ENCODE peak calls at places on chromosomes 1 and 21, in six cellular contexts. Z is ovary; J is breast epithelium; F is OCI-LY7; Y is A549; U is CD4-positive, alpha-beta T cell. X is an unnamed sample.

GRCh38 chr21:31490471-31490870 is 146.4 kb upstream of the TIAM1 start:
- DNase-seq in U (no peak), F (peak; percentile 5), Y (peak; percentile 6), J (no peak), Z (no peak), X (no peak)

GRCh38 chr1:40855513-40855912 is 6.7 kb downstream of the CITED4 start:
- DNase-seq in J (no peak), F (no peak), Y (no peak), Z (no peak), U (no peak), X (no peak)

GRCh38 chr1:36351222-36351977 is 28.0 kb upstream of the EVA1B start:
- DNase-seq in U (no peak), F (no peak), J (no peak), Y (peak; percentile 68), Z (no peak), X (no peak)

GRCh38 chr1:189269011-189269410 is 1208.7 kb downstream of the BRINP3 start:
- DNase-seq in Z (no peak), J (no peak), Y (peak; percentile 50), F (peak; percentile 37), U (no peak), X (no peak)

GRCh38 chr21:39373634-39374033 is 24.7 kb upstream of the HMGN1 start:
- DNase-seq in J (no peak), U (no peak), Y (peak; percentile 56), F (peak; percentile 79), Z (no peak), X (no peak)

GRCh38 chr21:34928637-34929036 is 120.5 kb downstream of the RUNX1 start:
- DNase-seq in F (no peak), U (no peak), Y (no peak), J (no peak), Z (no peak), X (no peak)

GRCh38 chr21:16279658-16280581 is 550.1 kb downstream of the USP25 start:
- DNase-seq in U (no peak), J (no peak), F (no peak), Z (peak; percentile 56), Y (peak; percentile 25), X (peak; percentile 46)

GRCh38 chr1:182381962-182382819 is 9.4 kb downstream of the GLUL start:
- DNase-seq in F (no peak), J (no peak), Y (no peak), Z (no peak), U (no peak), X (no peak)

GRCh38 chr1:5909576-5910275 is 82.5 kb downstream of the NPHP4 start:
- DNase-seq in F (no peak), Z (no peak), J (no peak), Y (no peak), U (no peak), X (no peak)

GRCh38 chr1:160030657-160031367 is 978 bp downstream of the PIGM start:
- DNase-seq in Y (no peak), Z (no peak), U (no peak), F (peak; percentile 25), J (no peak), X (no peak)

GRCh38 chr1:4626560-4627319 is 27.7 kb upstream of the AJAP1 start:
- DNase-seq in Y (no peak), U (no peak), Z (no peak), F (no peak), J (no peak), X (no peak)

GRCh38 chr1:28592314-28593071 is 428 bp downstream of the RAB42 start:
- DNase-seq in U (no peak), Z (no peak), J (no peak), Y (no peak), F (no peak), X (peak; percentile 18)

GRCh38 chr1:13992489-13993285 is 292.7 kb downstream of the PRDM2 start:
- DNase-seq in J (no peak), Y (no peak), F (no peak), Z (no peak), U (no peak), X (no peak)

GRCh38 chr1:115980998-115981993 is 5.0 kb downstream of the SLC22A15 start:
- DNase-seq in U (no peak), J (no peak), F (peak; percentile 55), Z (no peak), Y (peak; percentile 25), X (peak; percentile 32)

GRCh38 chr1:175373786-175374623 is 181.4 kb upstream of the KIAA0040 start:
- DNase-seq in J (no peak), Z (peak; percentile 15), Y (peak; percentile 12), U (no peak), F (peak; percentile 57), X (peak; percentile 4)

GRCh38 chr1:11354893-11355593 is 82.0 kb downstream of the UBIAD1 start:
- DNase-seq in Y (no peak), J (no peak), Z (no peak), U (no peak), F (no peak), X (no peak)

GRCh38 chr1:184656221-184656620 is 98.4 kb downstream of the EDEM3 start:
- DNase-seq in Z (no peak), Y (no peak), U (no peak), F (no peak), J (no peak), X (no peak)

GRCh38 chr1:10387611-10388386 is 11.1 kb upstream of the PGD start:
- DNase-seq in Y (peak; percentile 97), Z (peak; percentile 33), U (no peak), F (peak; percentile 78), J (no peak), X (no peak)

GRCh38 chr1:34984435-34985062 is 598 bp downstream of the TMEM35B start:
- DNase-seq in U (no peak), Z (peak; percentile 66), J (no peak), Y (no peak), F (peak; percentile 42), X (peak; percentile 13)

GRCh38 chr1:227299688-227300087 is 18.6 kb downstream of the CDC42BPA start:
- DNase-seq in F (no peak), J (no peak), U (no peak), Y (peak; percentile 66), Z (no peak), X (no peak)

GRCh38 chr1:227299238-227299637 is 19.1 kb downstream of the CDC42BPA start:
- DNase-seq in F (no peak), U (no peak), J (no peak), Z (no peak), Y (no peak), X (no peak)

GRCh38 chr1:227300682-227301081 is 17.6 kb downstream of the CDC42BPA start:
- DNase-seq in Y (no peak), U (no peak), J (no peak), Z (no peak), F (no peak), X (no peak)

GRCh38 chr1:227297073-227297793 is 21.1 kb downstream of the CDC42BPA start:
- DNase-seq in Z (no peak), F (no peak), J (no peak), Y (no peak), U (no peak), X (no peak)

DNA sequence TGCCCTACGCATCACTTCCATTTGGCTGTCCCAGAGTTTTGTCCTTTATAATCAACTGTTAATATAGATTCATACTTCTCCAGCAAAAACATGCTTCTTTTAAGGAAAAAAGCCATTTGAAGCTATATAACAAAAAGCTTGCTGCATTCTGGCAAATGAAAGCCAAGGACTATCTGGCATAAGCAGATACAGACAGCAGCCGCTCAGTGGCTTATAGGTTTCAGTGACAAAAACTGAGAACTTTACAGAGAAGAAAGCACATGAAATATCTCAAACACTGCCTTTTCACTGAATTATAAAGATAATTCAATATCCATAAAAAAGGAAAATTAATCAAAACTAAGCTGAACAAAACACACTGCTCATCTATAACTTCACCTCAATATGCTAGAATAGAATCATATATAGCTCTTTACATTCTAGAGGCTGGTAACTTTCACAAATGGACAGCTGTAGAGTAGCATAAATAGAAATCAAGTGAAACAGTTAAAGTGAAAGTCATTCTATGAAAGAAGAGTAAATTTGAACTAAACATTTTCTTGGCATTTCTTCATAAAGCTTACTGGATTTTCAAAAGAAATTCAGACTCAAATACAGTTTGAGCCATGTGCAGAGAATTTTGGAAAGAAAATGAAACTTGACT is 19.6 kb downstream of the CDC42BPA start:
- DNase-seq in J (no peak), F (no peak), Y (no peak), U (no peak), Z (no peak), X (no peak)
- H3K27ac ChIP-seq in J (peak overlapping the region; percentile 22), F (no peak overlapping the region), Y (peak overlapping the region; percentile 50), U (no peak overlapping the region), Z (no peak overlapping the region), X (no peak overlapping the region)

DNA sequence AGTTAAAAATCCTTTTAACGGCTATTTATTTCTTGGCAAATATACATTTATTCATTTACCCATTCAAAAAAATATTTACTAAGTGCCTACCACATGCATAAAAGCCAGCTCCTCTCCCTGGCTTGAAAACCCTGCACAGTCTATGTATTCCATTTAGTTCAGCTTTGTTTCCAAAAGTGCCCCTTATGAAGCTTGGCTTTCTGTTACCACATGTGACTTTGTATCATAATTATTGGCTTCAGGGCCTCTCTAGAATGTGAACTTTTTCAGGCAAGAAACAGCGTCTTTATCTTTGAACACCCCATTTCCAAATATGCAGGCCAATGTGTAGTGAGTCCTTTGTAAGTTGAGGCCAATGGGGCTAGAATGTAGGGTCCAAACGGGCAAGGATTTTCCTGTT is 69.3 kb downstream of the CACHD1 start:
- DNase-seq in J (no peak), F (no peak), Z (no peak), Y (no peak), U (no peak), X (no peak)
- H3K27ac ChIP-seq in J (peak overlapping the region; percentile 36), F (no peak overlapping the region), Z (no peak overlapping the region), Y (no peak overlapping the region), U (no peak overlapping the region), X (no peak overlapping the region)

DNA sequence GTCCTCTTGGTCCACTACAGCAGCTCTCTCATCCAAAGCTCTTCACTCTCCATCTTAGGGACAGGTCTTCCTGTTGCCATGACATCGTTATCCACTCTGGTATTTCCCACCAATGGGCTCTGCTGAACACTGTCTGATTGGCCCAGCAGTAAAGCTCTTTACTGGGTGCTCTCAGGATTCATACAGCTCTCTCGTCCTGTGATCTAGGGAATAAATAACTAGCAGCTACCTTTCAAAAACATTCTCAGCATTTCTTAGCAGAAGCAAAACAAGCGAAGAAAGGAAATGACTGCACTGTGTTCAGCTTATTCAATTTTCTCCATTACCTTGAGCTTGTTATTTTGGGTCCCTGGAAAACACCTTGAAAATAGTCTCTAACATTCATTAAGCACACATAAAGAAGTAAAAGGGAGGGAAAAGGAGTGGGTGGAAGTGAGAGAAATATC is 163.5 kb upstream of the SGIP1 start:
- DNase-seq in F (no peak), Y (no peak), U (no peak), J (no peak), Z (no peak), X (no peak)
- H3K27ac ChIP-seq in F (no peak overlapping the region), Y (no peak overlapping the region), U (no peak overlapping the region), J (peak overlapping the region; percentile 5), Z (no peak overlapping the region), X (peak overlapping the region; percentile 31)

GRCh38 chr1:24392604-24392946 is 21.0 kb downstream of the STPG1 start:
- DNase-seq in U (no peak), F (no peak), Y (no peak), Z (no peak), J (no peak), X (no peak)

GRCh38 chr1:24392982-24393645 is 20.5 kb downstream of the STPG1 start:
- DNase-seq in J (no peak), F (peak; percentile 87), Z (no peak), Y (no peak), U (no peak), X (no peak)

GRCh38 chr1:24390924-24391782 is 22.4 kb downstream of the STPG1 start:
- DNase-seq in Y (peak; percentile 84), F (peak; percentile 89), Z (peak; percentile 79), J (peak; percentile 73), U (peak; percentile 54), X (peak; percentile 69)

GRCh38 chr1:24391882-24392603 is 21.5 kb downstream of the STPG1 start:
- DNase-seq in Y (peak; percentile 63), Z (peak; percentile 52), U (peak; percentile 55), J (no peak), F (peak; percentile 89), X (no peak)

GRCh38 chr1:24393892-24394291 is 19.7 kb downstream of the STPG1 start:
- DNase-seq in Y (peak; percentile 47), F (no peak), Z (no peak), J (no peak), U (no peak), X (no peak)
- H3K27ac ChIP-seq in Y (peak overlapping the region; percentile 51), F (peak overlapping the region; percentile 88), Z (no peak overlapping the region), J (no peak overlapping the region), U (no peak overlapping the region), X (peak overlapping the region; percentile 28)

X was measured in substantia nigra.